ENCODE peak calls at places on chromosomes 4 and X, in seven cellular contexts. T is IMR-90; P is CD8-positive, alpha-beta T cell; V is brain microvascular endothelial cell; N is H9; D is GM12878; K is naive thymus-derived CD4-positive, alpha-beta T cell. R is an unnamed sample. For H3K27me3, the result is how much of the 10 kb centered on the place peaks cover.

GRCh38 chr4:10204401-10205058 is 87.9 kb upstream of the WDR1 start:
- DNase-seq in T (no peak), P (no peak), V (no peak), N (no peak), D (no peak), K (no peak), R (no peak)

GRCh38 chrX:30887721-30888120 is 1.3 kb downstream of the TAB3 start:
- DNase-seq in T (no peak), P (peak), V (no peak), N (no peak), D (no peak), K (no peak), R (no peak)

GRCh38 chrX:9846631-9847030 is 60.4 kb downstream of the SHROOM2 start:
- DNase-seq in T (no peak), P (no peak), V (no peak), N (no peak), D (no peak), K (no peak), R (no peak)

GRCh38 chr4:87911252-87911774 is 64.2 kb upstream of the SPP1 start:
- DNase-seq in T (no peak), P (no peak), V (no peak), N (no peak), D (no peak), K (no peak), R (no peak)

GRCh38 chr4:24380953-24381506 is 203.3 kb downstream of the DHX15 start:
- DNase-seq in T (no peak), P (no peak), V (no peak), N (no peak), D (no peak), K (no peak), R (no peak)

GRCh38 chr4:165201806-165202205 is 5.6 kb upstream of the KLHL2 start:
- DNase-seq in T (no peak), P (no peak), V (no peak), N (no peak), D (no peak), K (no peak), R (no peak)

GRCh38 chr4:101682946-101683345 is 107.6 kb upstream of the BANK1 start:
- DNase-seq in T (no peak), P (no peak), V (no peak), N (no peak), D (no peak), K (no peak), R (no peak)

GRCh38 chr4:667545-667925 is 6.5 kb downstream of the ATP5ME start:
- DNase-seq in T (no peak), P (no peak), V (no peak), N (no peak), D (no peak), K (no peak), R (peak)

GRCh38 chr4:127788517-127788916 is 6.4 kb downstream of the HSPA4L start:
- DNase-seq in T (no peak), P (no peak), V (no peak), N (no peak), D (no peak), K (no peak), R (no peak)

GRCh38 chrX:14027511-14028019 is 2.1 kb downstream of the GEMIN8 start:
- DNase-seq in T (peak), P (no peak), V (peak), N (no peak), D (peak), K (no peak), R (no peak)

GRCh38 chrX:34140816-34141215 is 8.7 kb upstream of the FAM47A start:
- DNase-seq in T (no peak), P (no peak), V (no peak), N (no peak), D (no peak), K (no peak), R (no peak)

GRCh38 chrX:138794285-138794684 is 82.8 kb upstream of the FGF13 start:
- DNase-seq in T (no peak), P (no peak), V (no peak), N (no peak), D (no peak), K (no peak), R (no peak)

GRCh38 chr4:16862688-16863087 is 35.8 kb downstream of the LDB2 start:
- DNase-seq in T (peak), P (no peak), V (no peak), N (no peak), D (no peak), K (no peak), R (no peak)

GRCh38 chrX:13761606-13762005 is 27.1 kb downstream of the OFD1 start:
- DNase-seq in T (peak), P (no peak), V (no peak), N (peak), D (no peak), K (no peak), R (no peak)

GRCh38 chrX:153397256-153397960 is 3.7 kb downstream of the PNMA6E start:
- DNase-seq in T (no peak), P (no peak), V (no peak), N (no peak), D (no peak), K (no peak), R (no peak)

GRCh38 chrX:68428431-68428830 is 4.9 kb downstream of the OPHN1 start:
- DNase-seq in T (peak), P (no peak), V (peak), N (no peak), D (no peak), K (no peak), R (no peak)

GRCh38 chrX:16822723-16823122 is 36.5 kb downstream of the TXLNG start:
- DNase-seq in T (peak), P (no peak), V (peak), N (no peak), D (no peak), K (no peak), R (no peak)

GRCh38 chr4:38154251-38154650 is 194.1 kb downstream of the PTTG2 start:
- DNase-seq in T (peak), P (no peak), V (no peak), N (no peak), D (no peak), K (no peak), R (no peak)

GRCh38 chr4:79325436-79325835 is 425 bp downstream of the NAA11 start:
- DNase-seq in T (no peak), P (no peak), V (no peak), N (no peak), D (no peak), K (no peak), R (no peak)

GRCh38 chr4:26325191-26325590 is 4.4 kb downstream of the RBPJ start:
- DNase-seq in T (peak), P (peak), V (peak), N (no peak), D (no peak), K (no peak), R (peak)

GRCh38 chr4:187236491-187236890 is 512.8 kb upstream of the FAT1 start:
- DNase-seq in T (peak), P (no peak), V (peak), N (no peak), D (no peak), K (no peak), R (no peak)

GRCh38 chr4:26281876-26282275 is 38.9 kb upstream of the RBPJ start:
- DNase-seq in T (peak), P (no peak), V (no peak), N (no peak), D (no peak), K (no peak), R (no peak)

GRCh38 chrX:46398874-46399273 is 146.3 kb downstream of the ZNF674 start:
- DNase-seq in T (no peak), P (no peak), V (no peak), N (no peak), D (no peak), K (no peak), R (no peak)

GRCh38 chr4:47862297-47862696 is 24.4 kb upstream of the CORIN start:
- DNase-seq in T (peak), P (no peak), V (peak), N (no peak), D (no peak), K (no peak), R (no peak)

GRCh38 chrX:11932423-11932822 is 174.4 kb downstream of the MSL3 start:
- DNase-seq in T (no peak), P (no peak), V (no peak), N (no peak), D (no peak), K (no peak), R (no peak)

GRCh38 chrX:111854778-111855490 is 21.0 kb upstream of the TRPC5OS start:
- DNase-seq in T (peak), P (no peak), V (no peak), N (peak), D (no peak), K (no peak), R (no peak)

GRCh38 chr4:75028196-75028854 is 95.4 kb downstream of the PARM1 start:
- DNase-seq in T (no peak), P (no peak), V (no peak), N (no peak), D (no peak), K (no peak), R (no peak)

GRCh38 chr4:19776021-19776459 is 475.7 kb upstream of the SLIT2 start:
- DNase-seq in T (peak), P (no peak), V (peak), N (no peak), D (no peak), K (no peak), R (no peak)

GRCh38 chr4:169311643-169312365 is 41.0 kb upstream of the SH3RF1 start:
- DNase-seq in T (peak), P (no peak), V (peak), N (peak), D (peak), K (no peak), R (no peak)

GRCh38 chr4:25178838-25179261 is 18.6 kb upstream of the SEPSECS start:
- DNase-seq in T (no peak), P (no peak), V (no peak), N (no peak), D (no peak), K (no peak), R (peak)

GRCh38 chr4:184845367-184846011 is 19.7 kb upstream of the ACSL1 start:
- DNase-seq in T (peak), P (no peak), V (peak), N (no peak), D (no peak), K (no peak), R (no peak)

GRCh38 chr4:42398448-42399355 is 1.4 kb downstream of the SHISA3 start:
- DNase-seq in T (no peak), P (no peak), V (no peak), N (peak), D (no peak), K (no peak), R (no peak)

GRCh38 chr4:42401171-42401570 is 3.9 kb downstream of the SHISA3 start:
- DNase-seq in T (no peak), P (no peak), V (no peak), N (no peak), D (no peak), K (no peak), R (no peak)

GRCh38 chr4:42397635-42398447 is 553 bp downstream of the SHISA3 start:
- DNase-seq in T (peak), P (no peak), V (no peak), N (no peak), D (no peak), K (no peak), R (no peak)

GRCh38 chr4:42397256-42397634 is at the start of gene SHISA3:
- DNase-seq in T (no peak), P (no peak), V (no peak), N (peak), D (no peak), K (no peak), R (no peak)

GRCh38 chr4:42399393-42399792 is 2.1 kb downstream of the SHISA3 start:
- DNase-seq in T (no peak), P (no peak), V (no peak), N (peak), D (no peak), K (no peak), R (no peak)
- H3K27me3 ChIP-seq in T (under half), P (under half), V (under half), N (under half), D (under half), K (under half), R (under half)

DNA sequence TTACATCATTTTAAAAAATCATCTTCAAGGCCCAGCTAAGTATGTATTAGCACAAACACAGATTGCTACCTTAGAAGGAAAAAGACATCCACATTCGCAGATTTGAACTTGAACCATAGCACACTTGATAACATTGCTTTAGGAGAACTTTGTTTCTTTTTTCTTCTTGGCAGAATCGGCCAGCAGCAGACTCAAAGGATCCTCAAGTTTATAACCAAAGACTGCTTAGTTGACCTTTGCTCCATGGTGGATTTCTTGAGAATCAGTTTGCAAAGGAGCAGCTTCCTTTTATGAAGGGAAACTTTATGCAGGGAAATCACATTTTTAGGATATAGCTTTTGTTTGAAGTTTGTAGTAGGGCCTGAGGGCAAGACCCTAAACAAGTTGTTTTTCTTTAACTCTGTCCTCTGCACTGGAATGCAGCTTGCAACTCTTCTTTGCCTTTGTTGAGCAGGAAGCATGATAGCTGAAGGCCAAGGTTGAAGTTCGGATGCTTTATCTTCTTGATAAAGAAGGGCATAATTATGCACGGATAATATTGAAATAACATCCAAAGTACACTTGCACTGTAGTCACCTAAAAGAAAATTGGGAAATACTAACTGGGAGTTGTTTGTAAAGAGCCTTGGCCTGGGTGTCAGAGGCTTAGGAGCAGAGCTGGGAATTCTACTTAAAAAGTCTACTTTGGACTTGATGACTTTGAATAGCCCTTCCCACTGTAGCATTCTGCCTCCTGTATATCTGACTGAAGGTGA is 78.4 kb downstream of the CDS1 start:
- DNase-seq in T (no peak), P (no peak), V (no peak), N (no peak), D (no peak), K (no peak), R (no peak)
- H3K27me3 ChIP-seq in T (under half), P (under half), V (under half), N (under half), D (under half), K (under half), R (under half)

GRCh38 chrX:84153538-84153937 is 34.5 kb downstream of the RPS6KA6 start:
- DNase-seq in T (peak), P (no peak), V (no peak), N (no peak), D (no peak), K (no peak), R (no peak)
- H3K27me3 ChIP-seq in T (under half), P (under half), V (under half), N (under half), D (under half), K (under half), R (under half)

DNA sequence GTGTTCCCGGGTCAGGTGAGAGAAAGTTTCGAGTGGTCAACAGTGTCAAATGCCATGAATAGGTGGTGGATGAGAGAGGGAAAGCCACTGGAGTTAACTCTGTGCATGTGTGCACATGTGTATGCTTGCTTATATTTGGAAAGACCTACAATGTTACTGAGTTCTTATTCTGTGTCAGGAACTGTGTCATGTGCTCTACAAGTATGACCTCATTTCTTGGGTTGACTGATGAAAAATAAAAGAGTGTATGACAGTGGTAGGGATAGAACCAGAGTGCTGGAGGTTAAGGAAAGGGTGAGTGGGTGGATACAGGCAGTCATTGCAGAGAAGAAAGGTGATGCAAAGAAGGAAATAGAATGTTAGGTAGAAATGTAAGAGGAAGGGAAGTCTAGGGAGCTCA is 22.1 kb upstream of the DGKK start:
- DNase-seq in T (no peak), P (no peak), V (no peak), N (no peak), D (no peak), K (no peak), R (no peak)
- H3K27me3 ChIP-seq in T (under half), P (under half), V (under half), N (under half), D (under half), K (under half), R (under half)

GRCh38 chr4:7594013-7594412 is 159.3 kb upstream of the PSAPL1 start:
- DNase-seq in T (no peak), P (no peak), V (no peak), N (no peak), D (no peak), K (no peak), R (no peak)
- H3K27me3 ChIP-seq in T (under half), P (under half), V (under half), N (under half), D (under half), K (under half), R (under half)